ENCODE peak calls at places on chromosomes 16 and 17, in ten cellular contexts. T is SK-N-SH, A is prostate gland, Q is tibial artery, G is tibial nerve, X is cardiac fibroblast, B is neural progenitor cell, S is AG10803, W is HFFc6, U is heart left ventricle. C is an unnamed sample.

GRCh38 chr16:31484491-31485171 is 1.7 kb downstream of the SLC5A2 start:
- DNase-seq in W (no peak), G (no peak), B (peak), Q (no peak), U (no peak), A (no peak), T (no peak), X (peak), S (no peak), C (no peak)

GRCh38 chr16:82990155-82990554 is 363.4 kb downstream of the CDH13 start:
- DNase-seq in B (no peak), G (no peak), S (peak), Q (no peak), U (no peak), T (no peak), A (no peak), X (peak), W (peak), C (no peak)

GRCh38 chr16:87653234-87653633 is 50.9 kb downstream of the JPH3 start:
- DNase-seq in G (no peak), T (peak), U (peak), Q (no peak), B (no peak), W (no peak), X (no peak), A (no peak), S (no peak), C (no peak)

GRCh38 chr17:64120159-64120558 is 9.8 kb downstream of the ERN1 start:
- DNase-seq in B (no peak), Q (no peak), T (no peak), U (no peak), X (no peak), G (no peak), W (no peak), S (no peak), A (no peak), C (no peak)

GRCh38 chr16:10806698-10807097 is 11.9 kb downstream of the TVP23A start:
- DNase-seq in B (no peak), S (no peak), U (no peak), W (no peak), A (no peak), G (no peak), X (no peak), Q (no peak), T (no peak), C (no peak)

GRCh38 chr16:66705790-66706505 is 9.4 kb upstream of the CMTM4 start:
- DNase-seq in U (peak), X (peak), Q (peak), T (no peak), S (peak), B (no peak), A (peak), G (peak), W (peak), C (no peak)

GRCh38 chr16:7378024-7378695 is 45.5 kb downstream of the RBFOX1 start:
- DNase-seq in A (no peak), X (no peak), B (no peak), U (no peak), G (no peak), S (no peak), W (no peak), T (no peak), Q (no peak), C (no peak)

GRCh38 chr17:83014297-83014696 is 65.1 kb upstream of the METRNL start:
- DNase-seq in W (no peak), T (peak), S (no peak), X (no peak), B (no peak), A (no peak), U (no peak), Q (no peak), G (no peak), C (no peak)

GRCh38 chr17:74426551-74427047 is 5.3 kb upstream of the GPRC5C start:
- DNase-seq in W (no peak), Q (no peak), U (no peak), X (no peak), T (no peak), G (no peak), S (no peak), A (no peak), B (no peak), C (no peak)

GRCh38 chr17:33977729-33978514 is 277.2 kb upstream of the CCL2 start:
- DNase-seq in T (no peak), A (no peak), S (no peak), W (no peak), X (no peak), U (no peak), B (no peak), G (no peak), Q (no peak), C (no peak)

GRCh38 chr16:7351572-7351971 is 18.9 kb downstream of the RBFOX1 start:
- DNase-seq in U (no peak), G (no peak), T (no peak), X (no peak), Q (no peak), S (no peak), W (no peak), A (no peak), B (no peak), C (no peak)

GRCh38 chr16:22183335-22183734 is 21.0 kb downstream of the SDR42E2 start:
- DNase-seq in A (no peak), S (no peak), G (no peak), U (peak), X (no peak), W (no peak), T (no peak), Q (no peak), B (no peak), C (peak)

GRCh38 chr16:17409894-17410293 is 60.9 kb downstream of the XYLT1 start:
- DNase-seq in A (no peak), U (no peak), Q (no peak), S (no peak), G (no peak), W (no peak), X (no peak), B (no peak), T (no peak), C (no peak)

GRCh38 chr17:38870259-38871165 is 654 bp downstream of the LASP1 start:
- DNase-seq in S (peak), Q (peak), U (peak), T (peak), B (peak), X (peak), W (peak), G (peak), A (peak), C (peak)

GRCh38 chr16:57527610-57528360 is 8.6 kb downstream of the CCDC102A start:
- DNase-seq in W (no peak), U (peak), A (no peak), G (no peak), Q (peak), B (no peak), S (no peak), X (no peak), T (peak), C (no peak)

GRCh38 chr17:82065638-82066303 is at the start of gene DUS1L:
- DNase-seq in Q (no peak), T (peak), U (peak), B (peak), A (no peak), S (peak), W (no peak), G (peak), X (peak), C (peak)

GRCh38 chr16:12062343-12063003 is 85.9 kb downstream of the SNX29 start:
- DNase-seq in S (peak), Q (peak), U (peak), B (no peak), A (no peak), G (peak), W (peak), X (peak), T (no peak), C (no peak)

GRCh38 chr16:46822270-46822669 is 8.7 kb downstream of the C16orf87 start:
- DNase-seq in T (no peak), U (no peak), B (no peak), A (no peak), S (peak), G (no peak), W (peak), Q (no peak), X (peak), C (peak)

GRCh38 chr16:17556276-17557052 is 85.7 kb upstream of the XYLT1 start:
- DNase-seq in Q (no peak), T (peak), B (peak), S (peak), X (peak), A (no peak), U (no peak), W (peak), G (no peak), C (peak)

GRCh38 chr16:56481468-56482112 is 30.2 kb downstream of the OGFOD1 start:
- DNase-seq in G (no peak), U (no peak), W (no peak), Q (no peak), S (no peak), T (no peak), B (no peak), X (no peak), A (no peak), C (no peak)

GRCh38 chr16:17372383-17372782 is 98.4 kb downstream of the XYLT1 start:
- DNase-seq in U (no peak), B (no peak), W (no peak), Q (no peak), A (no peak), G (no peak), X (no peak), T (no peak), S (peak), C (no peak)

GRCh38 chr17:16171613-16172012 is 43.7 kb downstream of the NCOR1 start:
- DNase-seq in G (no peak), S (no peak), U (no peak), A (peak), X (no peak), W (no peak), Q (no peak), T (no peak), B (no peak), C (no peak)

GRCh38 chr17:82970818-82971610 is 108.4 kb upstream of the METRNL start:
- DNase-seq in X (no peak), A (no peak), S (no peak), T (no peak), B (no peak), U (no peak), G (no peak), W (no peak), Q (no peak), C (no peak)

GRCh38 chr17:76262732-76263344 is 2.3 kb upstream of the UBALD2 start:
- DNase-seq in G (no peak), S (no peak), B (no peak), A (peak), T (no peak), Q (no peak), W (no peak), X (no peak), U (no peak), C (peak)

DNA sequence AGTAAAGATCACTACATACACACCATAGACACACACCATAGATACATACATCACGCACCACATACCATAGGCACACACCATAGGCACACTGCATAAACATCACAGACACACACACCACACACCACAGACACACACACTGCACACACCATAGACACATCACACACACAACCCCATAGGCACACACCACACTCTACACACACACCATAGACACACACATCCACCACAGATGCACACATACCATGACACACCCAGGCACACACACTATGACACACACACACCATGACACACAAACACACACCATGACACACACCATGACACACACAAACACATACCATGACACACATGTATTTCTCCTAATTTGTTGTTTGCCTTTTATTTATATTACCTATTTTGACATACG is 14.1 kb downstream of the TBC1D16 start:
- DNase-seq in T (no peak), B (no peak), U (no peak), G (no peak), X (no peak), Q (no peak), S (no peak), W (no peak), A (no peak), C (no peak)
- TF ChIP-seq CTCF in T (no peak), B (no peak), U (no peak), G (no peak), X (no peak), Q (no peak), S (no peak), W (no peak), A (no peak), C (no peak)

GRCh38 chr16:48367443-48368049 is 17.7 kb downstream of the SIAH1 start:
- DNase-seq in U (no peak), T (no peak), X (no peak), Q (no peak), B (no peak), W (no peak), G (no peak), S (no peak), A (no peak), C (no peak)

GRCh38 chr16:48365030-48365600 is 20.1 kb downstream of the SIAH1 start:
- DNase-seq in S (no peak), X (no peak), T (no peak), B (no peak), Q (no peak), G (no peak), U (no peak), W (no peak), A (peak), C (no peak)

GRCh38 chr16:48369765-48370164 is 15.4 kb downstream of the SIAH1 start:
- DNase-seq in T (no peak), B (no peak), A (no peak), S (no peak), G (no peak), X (no peak), W (no peak), U (no peak), Q (no peak), C (no peak)

GRCh38 chr16:48366165-48367093 is 18.8 kb downstream of the SIAH1 start:
- DNase-seq in B (peak), A (peak), X (peak), S (peak), T (peak), W (peak), U (no peak), G (peak), Q (peak), C (peak)

GRCh38 chr16:48365601-48366164 is 19.5 kb downstream of the SIAH1 start:
- DNase-seq in A (peak), X (peak), T (peak), U (peak), W (peak), S (peak), Q (peak), G (peak), B (peak), C (peak)
- TF ChIP-seq CTCF in A (no peak), X (peak), T (no peak), U (no peak), W (peak), S (peak), Q (no peak), G (peak), B (peak), C (no peak)

DNA sequence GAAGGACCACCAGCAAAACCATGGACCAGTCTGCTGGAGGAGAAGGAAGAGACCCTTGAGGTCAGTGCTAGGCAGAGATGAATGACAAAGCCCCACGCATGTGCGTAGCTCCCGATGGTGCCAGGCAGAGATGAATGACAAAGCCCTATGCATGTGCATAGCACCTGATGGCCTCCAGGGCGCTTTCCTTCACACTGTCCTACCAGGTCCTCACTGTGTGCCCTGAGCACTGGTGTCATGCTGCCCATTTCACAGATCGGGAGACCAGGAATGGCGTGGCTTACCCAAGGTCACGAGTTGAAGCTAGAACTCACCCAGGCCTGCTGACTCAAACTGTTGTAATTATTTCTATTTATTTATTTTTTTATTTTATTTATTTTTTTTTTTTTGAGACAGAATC is 149.6 kb downstream of the KATNIP start:
- DNase-seq in U (no peak), S (no peak), Q (peak), X (no peak), W (no peak), A (no peak), G (no peak), T (no peak), B (no peak), C (no peak)
- TF ChIP-seq CTCF in U (no peak), S (no peak), Q (no peak), X (no peak), W (no peak), A (no peak), G (no peak), T (no peak), B (no peak), C (no peak)

GRCh38 chr16:4471869-4472268 is 2.6 kb downstream of the NMRAL1 start:
- DNase-seq in T (no peak), B (no peak), G (no peak), X (no peak), A (no peak), Q (no peak), W (no peak), U (no peak), S (no peak), C (no peak)

GRCh38 chr16:4474192-4474961 is at the start of gene NMRAL1:
- DNase-seq in G (peak), S (peak), W (peak), A (peak), U (peak), Q (peak), X (peak), T (peak), B (peak), C (peak)

GRCh38 chr16:4477966-4478365 is 1.8 kb downstream of the HMOX2 start:
- DNase-seq in Q (no peak), T (peak), S (peak), U (no peak), B (peak), X (peak), A (no peak), W (peak), G (peak), C (no peak)

GRCh38 chr16:4472880-4473279 is 1.5 kb downstream of the NMRAL1 start:
- DNase-seq in S (no peak), X (no peak), Q (no peak), U (no peak), T (no peak), B (no peak), A (no peak), W (no peak), G (no peak), C (no peak)

GRCh38 chr16:4475880-4476790 is at the start of gene HMOX2:
- DNase-seq in U (peak), A (peak), B (peak), T (peak), W (peak), X (peak), Q (peak), S (peak), G (peak), C (peak)
- TF ChIP-seq CTCF in U (peak), A (peak), B (peak), T (peak), W (peak), X (no peak), Q (peak), S (peak), G (peak), C (peak)

GRCh38 chr16:70527315-70527996 is 3.8 kb downstream of the SF3B3 start:
- DNase-seq in U (no peak), G (no peak), A (no peak), B (no peak), S (no peak), T (no peak), W (no peak), Q (no peak), X (no peak), C (no peak)

GRCh38 chr16:70523621-70524405 is at the start of gene SF3B3:
- DNase-seq in X (no peak), Q (peak), U (peak), G (peak), S (no peak), W (peak), T (peak), B (peak), A (peak), C (peak)

GRCh38 chr16:70526403-70526802 is 2.8 kb downstream of the SF3B3 start:
- DNase-seq in G (no peak), W (no peak), Q (no peak), B (no peak), U (no peak), S (no peak), X (no peak), A (no peak), T (no peak), C (no peak)

GRCh38 chr16:70534949-70535348 is 11.3 kb downstream of the SF3B3 start:
- DNase-seq in Q (no peak), T (no peak), U (no peak), W (no peak), G (no peak), A (no peak), B (no peak), X (no peak), S (no peak), C (no peak)

DNA sequence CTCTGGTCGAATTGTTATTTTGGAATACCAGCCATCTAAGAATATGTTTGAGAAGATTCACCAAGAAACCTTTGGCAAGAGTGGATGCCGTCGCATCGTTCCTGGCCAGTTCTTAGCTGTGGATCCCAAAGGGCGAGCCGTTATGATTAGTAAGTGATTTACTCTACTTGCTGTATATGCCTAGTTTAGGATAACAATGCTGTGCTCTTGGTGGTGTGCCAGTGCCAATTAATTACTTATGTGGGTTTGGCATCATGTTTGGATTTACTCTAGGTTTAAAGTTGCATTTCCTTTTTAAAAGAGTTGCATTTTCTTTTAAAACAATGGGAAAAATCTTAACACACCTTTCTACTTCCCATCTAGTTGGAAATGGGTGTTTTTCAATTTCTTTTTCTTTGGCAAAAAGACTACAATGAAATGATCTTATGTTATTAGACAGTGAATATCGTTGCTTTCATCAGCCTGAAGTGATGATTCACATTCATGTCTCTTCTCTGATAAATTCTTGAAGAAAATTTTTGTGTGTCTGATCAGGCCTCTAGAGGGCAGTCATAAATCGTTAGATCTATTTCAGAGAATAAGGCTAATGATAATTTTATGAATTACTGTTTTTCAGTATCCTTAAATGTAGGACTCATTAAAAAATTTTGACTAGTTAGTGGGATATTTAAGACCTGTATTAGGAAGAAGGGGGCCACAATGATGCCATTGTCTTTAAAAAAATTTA is 5.6 kb downstream of the SF3B3 start:
- DNase-seq in B (no peak), Q (no peak), G (peak), U (no peak), T (peak), A (no peak), X (peak), W (peak), S (peak), C (peak)
- TF ChIP-seq CTCF in B (peak), Q (peak), G (peak), U (peak), T (peak), A (peak), X (peak), W (peak), S (peak), C (peak)

GRCh38 chr17:77965354-77965753 is 6.9 kb downstream of the TNRC6C start:
- DNase-seq in S (no peak), A (no peak), T (no peak), W (no peak), X (no peak), U (no peak), G (no peak), B (no peak), Q (no peak), C (no peak)

GRCh38 chr17:77962349-77962748 is 3.8 kb downstream of the TNRC6C start:
- DNase-seq in A (no peak), W (no peak), U (no peak), T (no peak), G (no peak), Q (no peak), B (peak), S (no peak), X (no peak), C (no peak)

GRCh38 chr17:77963441-77963840 is 4.9 kb downstream of the TNRC6C start:
- DNase-seq in W (peak), Q (no peak), B (peak), T (peak), G (peak), X (peak), A (peak), S (peak), U (no peak), C (no peak)

GRCh38 chr17:77968788-77969187 is 10.3 kb downstream of the TNRC6C start:
- DNase-seq in U (no peak), A (peak), G (no peak), Q (no peak), T (no peak), X (no peak), S (no peak), W (no peak), B (no peak), C (no peak)

GRCh38 chr17:77966476-77966875 is 8.0 kb downstream of the TNRC6C start:
- DNase-seq in U (no peak), S (no peak), B (no peak), A (no peak), G (no peak), T (no peak), Q (no peak), X (no peak), W (no peak), C (no peak)
- TF ChIP-seq CTCF in U (no peak), S (no peak), B (no peak), A (no peak), G (no peak), T (no peak), Q (no peak), X (no peak), W (no peak), C (no peak)

C was measured in GM13977.